ENCODE peak calls at places on chromosomes 6 and 20, in ten cellular contexts. D is NCI-H82; F is midbrain; E is cardiac fibroblast; L is CD4-positive, alpha-beta memory T cell; N is adrenal gland; G is H4; U is GM23248; J is H9; V is iPS DF 19.7. I is an unnamed sample.

GRCh38 chr6:73965408-73966145 is 269.6 kb downstream of the CD109 start:
- DNase-seq in D (no peak), F (no peak), E (no peak), L (no peak), N (no peak), G (no peak), U (no peak), J (no peak), V (no peak), I (no peak)

GRCh38 chr6:150409576-150410066 is 40.8 kb downstream of the IYD start:
- DNase-seq in D (peak; percentile 44), F (no peak), E (no peak), L (no peak), N (peak; percentile 79), G (no peak), U (no peak), J (no peak), V (no peak), I (peak; percentile 4)

GRCh38 chr6:53484409-53485280 is 60.3 kb downstream of the GCLC start:
- DNase-seq in D (peak; percentile 84), F (peak; percentile 91), E (peak; percentile 85), L (peak; percentile 64), N (peak; percentile 92), G (peak; percentile 69), U (peak; percentile 77), J (peak; percentile 38), V (no peak), I (peak; percentile 66)

GRCh38 chr6:6346427-6346826 is 26.0 kb upstream of the F13A1 start:
- DNase-seq in D (no peak), F (no peak), E (no peak), L (no peak), N (no peak), G (no peak), U (no peak), J (no peak), V (no peak), I (no peak)

GRCh38 chr20:37513764-37514359 is 7.2 kb upstream of the NNAT start:
- DNase-seq in D (peak; percentile 26), F (no peak), E (no peak), L (no peak), N (peak; percentile 44), G (no peak), U (no peak), J (no peak), V (no peak), I (no peak)

GRCh38 chr20:45372646-45373352 is 5.3 kb downstream of the TP53TG5 start:
- DNase-seq in D (no peak), F (peak; percentile 58), E (no peak), L (no peak), N (no peak), G (no peak), U (peak; percentile 72), J (peak; percentile 68), V (no peak), I (no peak)

GRCh38 chr20:8693709-8694108 is 375.2 kb upstream of the PLCB4 start:
- DNase-seq in D (no peak), F (no peak), E (peak; percentile 24), L (no peak), N (no peak), G (no peak), U (peak; percentile 90), J (no peak), V (no peak), I (no peak)

GRCh38 chr6:3119040-3119723 is 671 bp downstream of the BPHL start:
- DNase-seq in D (peak; percentile 75), F (no peak), E (peak; percentile 38), L (no peak), N (no peak), G (no peak), U (peak; percentile 67), J (no peak), V (no peak), I (no peak)

GRCh38 chr6:131258816-131259476 is 123.7 kb downstream of the AKAP7 start:
- DNase-seq in D (peak; percentile 52), F (no peak), E (no peak), L (no peak), N (peak; percentile 86), G (peak; percentile 29), U (no peak), J (no peak), V (no peak), I (no peak)

GRCh38 chr6:158043586-158044524 is 62.2 kb downstream of the SYNJ2 start:
- DNase-seq in D (no peak), F (no peak), E (no peak), L (no peak), N (peak; percentile 84), G (no peak), U (peak; percentile 49), J (peak; percentile 22), V (no peak), I (no peak)

GRCh38 chr6:9612489-9612888 is 802.4 kb downstream of the TFAP2A start:
- DNase-seq in D (no peak), F (no peak), E (no peak), L (no peak), N (no peak), G (no peak), U (peak; percentile 32), J (no peak), V (no peak), I (no peak)

GRCh38 chr6:169169941-169170582 is 83.6 kb downstream of the THBS2 start:
- DNase-seq in D (no peak), F (no peak), E (no peak), L (no peak), N (peak; percentile 34), G (no peak), U (no peak), J (peak; percentile 8), V (no peak), I (no peak)

GRCh38 chr6:156801712-156802111 is 24.5 kb downstream of the ARID1B start:
- DNase-seq in D (no peak), F (no peak), E (no peak), L (no peak), N (no peak), G (no peak), U (no peak), J (no peak), V (no peak), I (no peak)

GRCh38 chr20:35588397-35588796 is 27.2 kb upstream of the SPAG4 start:
- DNase-seq in D (no peak), F (no peak), E (no peak), L (no peak), N (no peak), G (no peak), U (no peak), J (no peak), V (no peak), I (no peak)

GRCh38 chr20:49448917-49449316 is 33.6 kb downstream of the KCNB1 start:
- DNase-seq in D (peak; percentile 53), F (no peak), E (no peak), L (no peak), N (no peak), G (no peak), U (no peak), J (peak; percentile 63), V (peak; percentile 54), I (no peak)

GRCh38 chr6:36692220-36692619 is 5.4 kb upstream of the RAB44 start:
- DNase-seq in D (no peak), F (no peak), E (no peak), L (peak; percentile 42), N (no peak), G (no peak), U (no peak), J (no peak), V (no peak), I (no peak)

GRCh38 chr6:157198425-157199279 is 124.7 kb downstream of the TMEM242 start:
- DNase-seq in D (no peak), F (no peak), E (peak; percentile 51), L (no peak), N (peak; percentile 76), G (no peak), U (peak; percentile 19), J (no peak), V (no peak), I (peak; percentile 97)

I was measured in NCI-H1694.